ENCODE peak calls at places on chromosome 13, in ten cellular contexts. F, O, K, C, Z, H, Y, M, Q and S are unnamed samples.

GRCh38 chr13:30752201-30752797 is 17.0 kb downstream of the ALOX5AP start:
- DNase-seq in M (no peak), K (peak; percentile 79), Z (no peak), Q (peak; percentile 83), Y (no peak), O (peak; percentile 80), H (no peak), F (peak; percentile 38), C (peak; percentile 84), S (no peak)

GRCh38 chr13:42109957-42110356 is 61.5 kb downstream of the DGKH start:
- DNase-seq in O (no peak), M (no peak), Y (no peak), H (no peak), C (no peak), F (no peak), K (no peak), Q (no peak), Z (no peak), S (no peak)

GRCh38 chr13:108663710-108664109 is 34.3 kb downstream of the MYO16 start:
- DNase-seq in K (no peak), Q (no peak), Z (no peak), C (no peak), Y (no peak), F (no peak), M (no peak), O (no peak), H (no peak), S (no peak)

GRCh38 chr13:26220575-26220974 is 1.5 kb downstream of the RNF6 start:
- DNase-seq in F (no peak), K (peak; percentile 63), O (no peak), Z (no peak), H (no peak), M (peak; percentile 61), Q (peak; percentile 18), C (no peak), Y (no peak), S (no peak)

GRCh38 chr13:73171242-73171641 is 112.4 kb downstream of the KLF5 start:
- DNase-seq in F (no peak), M (peak; percentile 47), K (no peak), O (no peak), Z (no peak), Q (no peak), Y (peak; percentile 63), H (no peak), C (no peak), S (no peak)

GRCh38 chr13:52980695-52981094 is 47.9 kb upstream of the OLFM4 start:
- DNase-seq in H (no peak), M (no peak), O (no peak), Q (no peak), K (no peak), Y (no peak), F (no peak), C (no peak), Z (no peak), S (no peak)

GRCh38 chr13:49635599-49636433 is 7.5 kb downstream of the ARL11 start:
- DNase-seq in H (peak; percentile 21), C (no peak), Y (no peak), Z (peak; percentile 46), O (no peak), F (no peak), K (peak; percentile 59), Q (peak; percentile 67), M (no peak), S (no peak)

GRCh38 chr13:76860706-76861105 is 25.5 kb downstream of the KCTD12 start:
- DNase-seq in Z (no peak), F (no peak), H (no peak), O (no peak), Y (no peak), M (no peak), C (no peak), Q (no peak), K (no peak), S (no peak)

GRCh38 chr13:58687130-58687529 is 1055.6 kb downstream of the PCDH17 start:
- DNase-seq in M (no peak), H (no peak), C (no peak), Z (no peak), O (no peak), K (no peak), Y (no peak), Q (no peak), F (no peak), S (no peak)

GRCh38 chr13:52850396-52851152 is 2.1 kb upstream of the PCDH8 start:
- DNase-seq in Z (peak; percentile 42), H (no peak), M (no peak), K (peak; percentile 4), O (peak; percentile 71), C (peak; percentile 85), Q (peak; percentile 68), F (peak; percentile 72), Y (peak; percentile 73), S (peak; percentile 70)

GRCh38 chr13:99506632-99507031 is 5.4 kb downstream of the TM9SF2 start:
- DNase-seq in C (no peak), H (no peak), K (no peak), Q (no peak), O (no peak), M (no peak), Y (no peak), Z (no peak), F (no peak), S (no peak)

GRCh38 chr13:99087130-99087953 is 109.5 kb upstream of the DOCK9 start:
- DNase-seq in Y (peak; percentile 95), F (peak; percentile 91), H (peak; percentile 88), Q (peak; percentile 90), C (peak; percentile 93), O (peak; percentile 95), K (peak; percentile 65), M (peak; percentile 85), Z (peak; percentile 90), S (peak; percentile 93)

GRCh38 chr13:50543767-50544166 is 299.7 kb downstream of the DLEU7 start:
- DNase-seq in Q (no peak), K (peak; percentile 82), M (no peak), O (no peak), C (peak; percentile 52), Z (no peak), H (no peak), F (no peak), Y (no peak), S (no peak)

GRCh38 chr13:69579351-69579750 is 528.3 kb upstream of the ATXN8OS start:
- DNase-seq in Z (no peak), Q (no peak), M (no peak), Y (no peak), F (no peak), O (no peak), C (no peak), K (no peak), H (no peak), S (no peak)

GRCh38 chr13:49936943-49937273 is 768 bp upstream of the SPRYD7 start:
- DNase-seq in H (no peak), Z (no peak), Y (no peak), O (no peak), C (peak; percentile 55), K (no peak), F (no peak), M (no peak), Q (no peak), S (no peak)

GRCh38 chr13:111005808-111006494 is 91.1 kb upstream of the ANKRD10 start:
- DNase-seq in Z (peak; percentile 53), O (peak; percentile 69), Q (peak; percentile 40), Y (peak; percentile 17), F (peak; percentile 70), C (peak; percentile 72), M (no peak), H (no peak), K (peak; percentile 15), S (no peak)
- H3K27ac ChIP-seq in Z (peak overlapping the region; percentile 76), O (peak overlapping the region; percentile 90), Q (no peak overlapping the region), Y (peak overlapping the region; percentile 82), F (peak overlapping the region; percentile 91), C (peak overlapping the region; percentile 92), M (no peak overlapping the region), H (no peak overlapping the region), K (peak overlapping the region; percentile 83), S (peak overlapping the region; percentile 85)

GRCh38 chr13:48533207-48533499 is 273 bp upstream of the RCBTB2 start:
- DNase-seq in M (no peak), O (no peak), C (no peak), F (no peak), Q (no peak), H (no peak), K (no peak), Y (no peak), Z (no peak), S (no peak)
- H3K4me1 ChIP-seq in M (peaks cover 8% of the 10 kb centered on the region), O (peaks cover 5% of the 10 kb centered on the region), C (peaks cover 11% of the 10 kb centered on the region), F (peaks cover 29% of the 10 kb centered on the region), Q (peaks cover 18% of the 10 kb centered on the region), H (peaks cover 30% of the 10 kb centered on the region), K (peaks cover 6% of the 10 kb centered on the region), Y (peaks cover 4% of the 10 kb centered on the region), Z (no peaks in the 10 kb centered on the region), S (no peaks in the 10 kb centered on the region)

DNA sequence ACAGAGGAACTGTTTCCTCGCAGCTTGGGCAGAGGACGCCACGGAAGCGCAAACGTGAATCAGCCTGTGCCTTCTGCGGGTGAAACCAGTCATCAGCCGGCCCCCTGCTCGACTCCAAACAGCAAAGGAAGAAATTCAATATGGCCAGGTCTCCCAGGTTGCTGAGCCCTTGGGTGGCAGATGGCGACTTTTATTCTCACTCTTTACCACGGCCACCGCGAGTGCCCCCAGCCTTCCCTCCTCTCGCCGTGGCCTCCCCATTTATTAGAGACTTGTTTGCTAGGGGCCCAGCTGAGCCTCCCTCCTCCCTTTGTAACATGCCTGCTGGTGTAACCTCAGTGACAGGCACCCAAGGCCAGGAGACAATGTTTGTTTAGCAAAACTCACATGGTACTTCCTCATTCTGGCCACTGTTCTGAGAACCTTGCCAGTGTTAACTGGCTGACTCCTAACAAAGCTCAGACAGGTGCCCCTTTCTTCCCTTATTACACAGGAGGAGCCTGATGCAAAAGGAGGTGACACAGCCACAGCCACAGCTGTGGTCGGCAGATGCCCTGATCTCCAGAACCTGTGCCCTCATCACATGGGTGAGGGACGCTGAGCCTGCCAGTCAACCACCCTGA is 5.8 kb downstream of the RAB20 start:
- DNase-seq in Z (no peak), H (no peak), C (no peak), Q (peak; percentile 70), F (no peak), Y (peak; percentile 44), K (no peak), M (peak; percentile 93), O (no peak), S (peak; percentile 46)
- H3K4me3 ChIP-seq in Z (no peak overlapping the region), H (no peak overlapping the region), C (no peak overlapping the region), Q (no peak overlapping the region), F (no peak overlapping the region), Y (no peak overlapping the region), K (no peak overlapping the region), M (peak overlapping the region; percentile 40), O (no peak overlapping the region), S (no peak overlapping the region)

GRCh38 chr13:114069376-114070097 is 62.9 kb downstream of the RASA3 start:
- DNase-seq in Z (no peak), F (no peak), Y (peak; percentile 7), M (no peak), K (no peak), C (no peak), Q (no peak), H (no peak), O (peak; percentile 28), S (no peak)
- H3K27ac ChIP-seq in Z (no peak overlapping the region), F (peak overlapping the region; percentile 93), Y (peak overlapping the region; percentile 92), M (no peak overlapping the region), K (no peak overlapping the region), C (peak overlapping the region; percentile 73), Q (no peak overlapping the region), H (no peak overlapping the region), O (peak overlapping the region; percentile 90), S (no peak overlapping the region)